ENCODE peak calls at places on chromosomes 13 and 19, in ten cellular contexts. One of them, this sample, is unnamed.

GRCh38 chr19:24178207-24178606 is 91.2 kb downstream of the ZNF254 start:
- DNase-seq in kidney: no peak
- DNase-seq in K562: no peak
- DNase-seq in uterus: no peak
- DNase-seq in PC-3: no peak
- DNase-seq in SK-N-SH: no peak
- DNase-seq in CD8-positive, alpha-beta T cell: no peak
- DNase-seq in colonic mucosa: no peak
- DNase-seq in psoas muscle: no peak
- DNase-seq in stomach: no peak
- DNase-seq in this sample: no peak

GRCh38 chr19:49451430-49452181 is at the start of gene PIH1D1:
- DNase-seq in kidney: peak
- DNase-seq in K562: peak
- DNase-seq in uterus: peak
- DNase-seq in PC-3: peak
- DNase-seq in SK-N-SH: peak
- DNase-seq in CD8-positive, alpha-beta T cell: peak
- DNase-seq in colonic mucosa: peak
- DNase-seq in psoas muscle: peak
- DNase-seq in stomach: peak
- DNase-seq in this sample: peak

GRCh38 chr13:78601124-78601885 is 2.0 kb downstream of the POU4F1 start:
- DNase-seq in kidney: peak
- DNase-seq in K562: no peak
- DNase-seq in uterus: no peak
- DNase-seq in PC-3: no peak
- DNase-seq in SK-N-SH: peak
- DNase-seq in CD8-positive, alpha-beta T cell: no peak
- DNase-seq in colonic mucosa: no peak
- DNase-seq in psoas muscle: no peak
- DNase-seq in stomach: no peak
- DNase-seq in this sample: no peak

GRCh38 chr19:19540707-19541515 is 2.8 kb downstream of the CILP2 start:
- DNase-seq in kidney: peak
- DNase-seq in K562: peak
- DNase-seq in uterus: no peak
- DNase-seq in PC-3: peak
- DNase-seq in SK-N-SH: peak
- DNase-seq in CD8-positive, alpha-beta T cell: peak
- DNase-seq in colonic mucosa: peak
- DNase-seq in psoas muscle: no peak
- DNase-seq in stomach: peak
- DNase-seq in this sample: no peak

GRCh38 chr13:44514278-44514677 is 61.9 kb downstream of the TSC22D1 start:
- DNase-seq in kidney: no peak
- DNase-seq in K562: no peak
- DNase-seq in uterus: no peak
- DNase-seq in PC-3: no peak
- DNase-seq in SK-N-SH: no peak
- DNase-seq in CD8-positive, alpha-beta T cell: no peak
- DNase-seq in colonic mucosa: no peak
- DNase-seq in psoas muscle: no peak
- DNase-seq in stomach: no peak
- DNase-seq in this sample: no peak

GRCh38 chr13:107373551-107373950 is 805.6 kb upstream of the ARGLU1 start:
- DNase-seq in kidney: no peak
- DNase-seq in K562: no peak
- DNase-seq in uterus: no peak
- DNase-seq in PC-3: peak
- DNase-seq in SK-N-SH: no peak
- DNase-seq in CD8-positive, alpha-beta T cell: no peak
- DNase-seq in colonic mucosa: no peak
- DNase-seq in psoas muscle: no peak
- DNase-seq in stomach: no peak
- DNase-seq in this sample: no peak

GRCh38 chr19:38683393-38684077 is 36.1 kb downstream of the ACTN4 start:
- DNase-seq in kidney: peak
- DNase-seq in K562: peak
- DNase-seq in uterus: peak
- DNase-seq in PC-3: peak
- DNase-seq in SK-N-SH: no peak
- DNase-seq in CD8-positive, alpha-beta T cell: peak
- DNase-seq in colonic mucosa: peak
- DNase-seq in psoas muscle: peak
- DNase-seq in stomach: peak
- DNase-seq in this sample: no peak

GRCh38 chr13:24076124-24076523 is 84.4 kb upstream of the SPATA13 start:
- DNase-seq in kidney: no peak
- DNase-seq in K562: no peak
- DNase-seq in uterus: no peak
- DNase-seq in PC-3: peak
- DNase-seq in SK-N-SH: no peak
- DNase-seq in CD8-positive, alpha-beta T cell: no peak
- DNase-seq in colonic mucosa: peak
- DNase-seq in psoas muscle: no peak
- DNase-seq in stomach: peak
- DNase-seq in this sample: no peak

GRCh38 chr13:52924241-52925148 is 76.1 kb upstream of the PCDH8 start:
- DNase-seq in kidney: no peak
- DNase-seq in K562: no peak
- DNase-seq in uterus: no peak
- DNase-seq in PC-3: no peak
- DNase-seq in SK-N-SH: peak
- DNase-seq in CD8-positive, alpha-beta T cell: no peak
- DNase-seq in colonic mucosa: no peak
- DNase-seq in psoas muscle: no peak
- DNase-seq in stomach: no peak
- DNase-seq in this sample: no peak

GRCh38 chr19:17859533-17860330 is at the start of gene RPL18A:
- DNase-seq in kidney: peak
- DNase-seq in K562: peak
- DNase-seq in uterus: peak
- DNase-seq in PC-3: peak
- DNase-seq in SK-N-SH: peak
- DNase-seq in CD8-positive, alpha-beta T cell: peak
- DNase-seq in colonic mucosa: peak
- DNase-seq in psoas muscle: peak
- DNase-seq in stomach: peak
- DNase-seq in this sample: peak
- H3K27ac ChIP-seq in kidney: peak
- H3K27ac ChIP-seq in K562: peak
- H3K27ac ChIP-seq in uterus: peak
- H3K27ac ChIP-seq in PC-3: peak
- H3K27ac ChIP-seq in SK-N-SH: peak
- H3K27ac ChIP-seq in CD8-positive, alpha-beta T cell: peak
- H3K27ac ChIP-seq in colonic mucosa: peak
- H3K27ac ChIP-seq in psoas muscle: peak
- H3K27ac ChIP-seq in stomach: peak
- H3K27ac ChIP-seq in this sample: peak

GRCh38 chr19:43594710-43595604 is 977 bp downstream of the IRGQ start:
- DNase-seq in kidney: peak
- DNase-seq in K562: peak
- DNase-seq in uterus: no peak
- DNase-seq in PC-3: peak
- DNase-seq in SK-N-SH: peak
- DNase-seq in CD8-positive, alpha-beta T cell: peak
- DNase-seq in colonic mucosa: peak
- DNase-seq in psoas muscle: peak
- DNase-seq in stomach: peak
- DNase-seq in this sample: no peak
- H3K4me3 ChIP-seq in kidney: peak
- H3K4me3 ChIP-seq in K562: peak
- H3K4me3 ChIP-seq in uterus: peak
- H3K4me3 ChIP-seq in PC-3: peak
- H3K4me3 ChIP-seq in SK-N-SH: peak
- H3K4me3 ChIP-seq in CD8-positive, alpha-beta T cell: peak
- H3K4me3 ChIP-seq in colonic mucosa: peak
- H3K4me3 ChIP-seq in psoas muscle: peak
- H3K4me3 ChIP-seq in stomach: peak
- H3K4me3 ChIP-seq in this sample: peak

GRCh38 chr13:112623051-112623711 is 35.2 kb upstream of the TUBGCP3 start:
- DNase-seq in kidney: peak
- DNase-seq in K562: no peak
- DNase-seq in uterus: no peak
- DNase-seq in PC-3: no peak
- DNase-seq in SK-N-SH: no peak
- DNase-seq in CD8-positive, alpha-beta T cell: no peak
- DNase-seq in colonic mucosa: no peak
- DNase-seq in psoas muscle: no peak
- DNase-seq in stomach: no peak
- DNase-seq in this sample: no peak

GRCh38 chr13:112619730-112620639 is 32.0 kb upstream of the TUBGCP3 start:
- DNase-seq in kidney: peak
- DNase-seq in K562: no peak
- DNase-seq in uterus: no peak
- DNase-seq in PC-3: no peak
- DNase-seq in SK-N-SH: no peak
- DNase-seq in CD8-positive, alpha-beta T cell: no peak
- DNase-seq in colonic mucosa: no peak
- DNase-seq in psoas muscle: no peak
- DNase-seq in stomach: no peak
- DNase-seq in this sample: no peak

GRCh38 chr13:112624602-112625430 is 36.9 kb upstream of the TUBGCP3 start:
- DNase-seq in kidney: peak
- DNase-seq in K562: no peak
- DNase-seq in uterus: no peak
- DNase-seq in PC-3: no peak
- DNase-seq in SK-N-SH: no peak
- DNase-seq in CD8-positive, alpha-beta T cell: no peak
- DNase-seq in colonic mucosa: no peak
- DNase-seq in psoas muscle: no peak
- DNase-seq in stomach: no peak
- DNase-seq in this sample: no peak

GRCh38 chr13:112624040-112624439 is 36.1 kb upstream of the TUBGCP3 start:
- DNase-seq in kidney: peak
- DNase-seq in K562: no peak
- DNase-seq in uterus: no peak
- DNase-seq in PC-3: no peak
- DNase-seq in SK-N-SH: no peak
- DNase-seq in CD8-positive, alpha-beta T cell: no peak
- DNase-seq in colonic mucosa: no peak
- DNase-seq in psoas muscle: no peak
- DNase-seq in stomach: no peak
- DNase-seq in this sample: no peak

DNA sequence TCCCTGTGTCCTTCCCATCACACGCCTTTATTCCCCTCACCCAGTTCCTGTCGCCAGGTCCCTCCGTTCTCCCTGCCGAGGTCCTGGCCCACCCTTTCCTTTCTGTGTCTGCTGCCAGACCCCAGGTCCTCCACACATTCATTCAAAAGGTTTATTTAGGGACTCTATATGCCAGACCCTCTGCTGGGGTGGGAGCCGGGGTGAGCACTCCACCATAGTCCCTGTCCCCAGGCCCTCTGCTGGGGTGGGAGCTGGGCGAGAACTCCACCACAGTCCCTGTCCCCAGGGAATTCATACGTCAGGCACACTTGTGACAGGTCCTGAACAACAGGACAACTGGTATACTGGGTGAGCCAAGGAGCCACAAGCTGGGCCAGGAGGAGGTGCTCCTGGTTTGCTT is 34.4 kb upstream of the TUBGCP3 start:
- DNase-seq in kidney: peak
- DNase-seq in K562: no peak
- DNase-seq in uterus: no peak
- DNase-seq in PC-3: no peak
- DNase-seq in SK-N-SH: no peak
- DNase-seq in CD8-positive, alpha-beta T cell: no peak
- DNase-seq in colonic mucosa: no peak
- DNase-seq in psoas muscle: no peak
- DNase-seq in stomach: no peak
- DNase-seq in this sample: no peak
- H3K27ac ChIP-seq in kidney: no peak
- H3K27ac ChIP-seq in K562: no peak
- H3K27ac ChIP-seq in uterus: no peak
- H3K27ac ChIP-seq in PC-3: no peak
- H3K27ac ChIP-seq in SK-N-SH: no peak
- H3K27ac ChIP-seq in CD8-positive, alpha-beta T cell: no peak
- H3K27ac ChIP-seq in colonic mucosa: no peak
- H3K27ac ChIP-seq in psoas muscle: no peak
- H3K27ac ChIP-seq in stomach: no peak
- H3K27ac ChIP-seq in this sample: no peak

GRCh38 chr19:2170219-2170618 is 6.5 kb downstream of the DOT1L start:
- DNase-seq in kidney: no peak
- DNase-seq in K562: no peak
- DNase-seq in uterus: no peak
- DNase-seq in PC-3: no peak
- DNase-seq in SK-N-SH: no peak
- DNase-seq in CD8-positive, alpha-beta T cell: no peak
- DNase-seq in colonic mucosa: no peak
- DNase-seq in psoas muscle: no peak
- DNase-seq in stomach: no peak
- DNase-seq in this sample: no peak

GRCh38 chr19:2170987-2171348 is 7.2 kb downstream of the DOT1L start:
- DNase-seq in kidney: no peak
- DNase-seq in K562: no peak
- DNase-seq in uterus: no peak
- DNase-seq in PC-3: no peak
- DNase-seq in SK-N-SH: no peak
- DNase-seq in CD8-positive, alpha-beta T cell: no peak
- DNase-seq in colonic mucosa: no peak
- DNase-seq in psoas muscle: no peak
- DNase-seq in stomach: no peak
- DNase-seq in this sample: no peak

GRCh38 chr19:2166741-2167738 is 3.3 kb downstream of the DOT1L start:
- DNase-seq in kidney: peak
- DNase-seq in K562: peak
- DNase-seq in uterus: peak
- DNase-seq in PC-3: peak
- DNase-seq in SK-N-SH: peak
- DNase-seq in CD8-positive, alpha-beta T cell: no peak
- DNase-seq in colonic mucosa: peak
- DNase-seq in psoas muscle: peak
- DNase-seq in stomach: peak
- DNase-seq in this sample: peak

GRCh38 chr19:2168619-2169424 is 5.1 kb downstream of the DOT1L start:
- DNase-seq in kidney: peak
- DNase-seq in K562: peak
- DNase-seq in uterus: peak
- DNase-seq in PC-3: peak
- DNase-seq in SK-N-SH: peak
- DNase-seq in CD8-positive, alpha-beta T cell: peak
- DNase-seq in colonic mucosa: peak
- DNase-seq in psoas muscle: peak
- DNase-seq in stomach: peak
- DNase-seq in this sample: peak

DNA sequence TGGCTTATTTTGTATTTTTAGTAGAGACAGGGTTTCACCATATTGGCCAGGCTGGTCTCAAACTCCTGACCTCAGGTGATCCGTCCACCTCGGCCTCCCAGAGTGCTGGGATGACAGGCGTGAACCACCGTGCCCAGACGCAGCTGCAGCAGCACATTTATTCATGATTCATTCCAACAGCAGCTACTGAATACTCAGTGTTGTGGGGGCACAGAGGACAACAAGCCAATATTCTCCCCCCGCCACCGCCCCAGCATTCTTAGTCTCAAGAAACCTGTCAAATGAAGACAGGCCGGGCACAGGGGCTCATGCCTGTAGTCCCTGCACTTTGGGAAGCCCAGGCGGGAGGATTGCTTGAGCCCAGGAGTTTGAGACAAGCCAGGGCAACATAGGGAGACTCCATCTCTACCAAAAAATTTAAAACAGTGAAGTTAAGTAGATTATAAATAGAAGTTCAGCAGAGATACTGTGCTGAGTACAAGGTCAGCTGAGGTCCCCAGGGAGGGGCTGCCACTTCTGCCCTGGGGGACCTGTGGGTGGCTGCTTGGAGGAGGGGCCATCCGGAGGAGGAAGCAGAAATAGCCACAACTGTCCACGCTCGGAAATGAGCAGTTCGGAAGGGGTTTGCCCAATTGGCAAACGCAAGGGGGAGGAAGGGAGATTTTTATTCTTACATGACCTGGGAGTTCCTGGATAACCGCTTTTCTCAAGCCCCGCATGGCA is 4.3 kb downstream of the DOT1L start:
- DNase-seq in kidney: peak
- DNase-seq in K562: no peak
- DNase-seq in uterus: peak
- DNase-seq in PC-3: peak
- DNase-seq in SK-N-SH: no peak
- DNase-seq in CD8-positive, alpha-beta T cell: peak
- DNase-seq in colonic mucosa: peak
- DNase-seq in psoas muscle: peak
- DNase-seq in stomach: peak
- DNase-seq in this sample: peak
- H3K4me3 ChIP-seq in kidney: peak
- H3K4me3 ChIP-seq in K562: peak
- H3K4me3 ChIP-seq in uterus: no peak
- H3K4me3 ChIP-seq in PC-3: peak
- H3K4me3 ChIP-seq in SK-N-SH: peak
- H3K4me3 ChIP-seq in CD8-positive, alpha-beta T cell: no peak
- H3K4me3 ChIP-seq in colonic mucosa: peak
- H3K4me3 ChIP-seq in psoas muscle: peak
- H3K4me3 ChIP-seq in stomach: no peak
- H3K4me3 ChIP-seq in this sample: peak

This sample was measured in heart right ventricle.